ENCODE peak calls at places on chromosomes 1 and 21, in eight cellular contexts. N is spleen; P is astrocyte of the hippocampus; J is gastrocnemius medialis; C is iris pigment epithelial cell; R is ascending aorta; H is activated naive CD4-positive, alpha-beta T cell treated with anti-CD3 and anti-CD28 coated beads, Interleukin-2, amount 10 ng/mL, durations not matched to agents 7 days and 5 days; E is NCI-H526. B is an unnamed sample.

GRCh38 chr1:210233495-210234253 is 1.1 kb downstream of the SERTAD4 start:
- DNase-seq in H (peak; percentile 25), C (peak; percentile 64), J (no peak), R (peak; percentile 73), N (no peak), E (peak; percentile 58), P (peak; percentile 89), B (peak; percentile 5)

GRCh38 chr1:26697978-26698849 is 2.4 kb downstream of the ARID1A start:
- DNase-seq in P (peak; percentile 94), E (peak; percentile 83), N (peak; percentile 88), J (peak; percentile 52), C (peak; percentile 99), R (peak; percentile 70), H (peak; percentile 56), B (peak; percentile 10)

GRCh38 chr1:93437976-93438605 is 9.8 kb upstream of the FNBP1L start:
- DNase-seq in R (no peak), E (peak; percentile 53), C (peak; percentile 57), H (no peak), N (no peak), J (no peak), P (peak; percentile 61), B (no peak)

GRCh38 chr1:66395202-66396061 is 138.5 kb upstream of the SGIP1 start:
- DNase-seq in C (peak; percentile 43), E (no peak), P (no peak), J (no peak), N (no peak), R (no peak), H (no peak), B (no peak)

GRCh38 chr1:114344656-114345055 is 166.3 kb downstream of the TRIM33 start:
- DNase-seq in H (no peak), R (no peak), J (no peak), C (no peak), P (no peak), N (no peak), E (no peak), B (no peak)

GRCh38 chr1:36175137-36176095 is 19.5 kb downstream of the MAP7D1 start:
- DNase-seq in N (no peak), R (peak; percentile 79), C (peak; percentile 65), E (peak; percentile 48), H (no peak), J (peak; percentile 94), P (peak; percentile 79), B (peak; percentile 27)

GRCh38 chr1:55476445-55477015 is 261.4 kb upstream of the USP24 start:
- DNase-seq in E (no peak), P (no peak), R (no peak), C (no peak), H (no peak), J (no peak), N (no peak), B (no peak)

GRCh38 chr1:7464736-7465135 is 306.4 kb upstream of the VAMP3 start:
- DNase-seq in N (no peak), H (no peak), R (no peak), E (no peak), C (no peak), J (no peak), P (no peak), B (no peak)

GRCh38 chr1:2877391-2877790 is 75.9 kb upstream of the TTC34 start:
- DNase-seq in H (no peak), E (no peak), N (no peak), J (no peak), C (no peak), R (no peak), P (no peak), B (no peak)

GRCh38 chr1:230165526-230165925 is 98.5 kb downstream of the GALNT2 start:
- DNase-seq in E (no peak), C (no peak), J (no peak), P (no peak), R (peak; percentile 52), H (no peak), N (no peak), B (no peak)

GRCh38 chr1:228792601-228793000 is 57.3 kb downstream of the RHOU start:
- DNase-seq in E (no peak), H (no peak), C (no peak), P (no peak), R (no peak), J (peak; percentile 54), N (no peak), B (no peak)

GRCh38 chr21:41360072-41360821 is 1.6 kb upstream of the MX2 start:
- DNase-seq in P (peak; percentile 26), J (peak; percentile 55), E (peak; percentile 72), R (peak; percentile 65), N (peak; percentile 80), H (no peak), C (peak; percentile 12), B (no peak)

GRCh38 chr1:156914440-156914856 is 6.0 kb upstream of the LRRC71 start:
- DNase-seq in H (no peak), E (no peak), C (peak; percentile 83), N (no peak), P (peak; percentile 62), R (no peak), J (no peak), B (no peak)

GRCh38 chr1:241105118-241105517 is 251.9 kb downstream of the RGS7 start:
- DNase-seq in P (no peak), C (no peak), R (no peak), J (no peak), H (no peak), N (no peak), E (no peak), B (no peak)

B was measured in cerebellar nuclear complex.